ENCODE peak calls at places on chromosomes 5 and 9, in five cellular contexts. One of them, this sample, is unnamed.

GRCh38 chr5:169610606-169611005 is 26.5 kb upstream of the DOCK2 start:
- DNase-seq in stimulated activated CD4-positive, alpha-beta T cell treated with anti-CD3 and anti-CD28 coated beads, Interleukin-15, amount 100 ng/mL, for 24 hours: no peak
- DNase-seq in midbrain: no peak
- DNase-seq in kidney glomerular epithelial cell: no peak
- DNase-seq in fibroblast of the aortic adventitia: no peak
- DNase-seq in this sample: no peak

GRCh38 chr5:81650992-81651391 is 99.9 kb downstream of the SSBP2 start:
- DNase-seq in midbrain: no peak
- DNase-seq in kidney glomerular epithelial cell: no peak
- DNase-seq in fibroblast of the aortic adventitia: no peak
- DNase-seq in stimulated activated CD4-positive, alpha-beta T cell treated with anti-CD3 and anti-CD28 coated beads, Interleukin-15, amount 100 ng/mL, for 24 hours: no peak
- DNase-seq in this sample: no peak

GRCh38 chr9:113573959-113574352 is 110.4 kb downstream of the RGS3 start:
- DNase-seq in fibroblast of the aortic adventitia: no peak
- DNase-seq in stimulated activated CD4-positive, alpha-beta T cell treated with anti-CD3 and anti-CD28 coated beads, Interleukin-15, amount 100 ng/mL, for 24 hours: no peak
- DNase-seq in midbrain: no peak
- DNase-seq in kidney glomerular epithelial cell: no peak
- DNase-seq in this sample: no peak

GRCh38 chr5:14270212-14270702 is 127.1 kb downstream of the TRIO start:
- DNase-seq in stimulated activated CD4-positive, alpha-beta T cell treated with anti-CD3 and anti-CD28 coated beads, Interleukin-15, amount 100 ng/mL, for 24 hours: no peak
- DNase-seq in kidney glomerular epithelial cell: peak
- DNase-seq in midbrain: peak
- DNase-seq in fibroblast of the aortic adventitia: peak
- DNase-seq in this sample: no peak

GRCh38 chr9:88388886-88389617 is 808 bp downstream of the SPIN1 start:
- DNase-seq in fibroblast of the aortic adventitia: peak
- DNase-seq in midbrain: peak
- DNase-seq in stimulated activated CD4-positive, alpha-beta T cell treated with anti-CD3 and anti-CD28 coated beads, Interleukin-15, amount 100 ng/mL, for 24 hours: peak
- DNase-seq in kidney glomerular epithelial cell: peak
- DNase-seq in this sample: peak

GRCh38 chr5:157217289-157218024 is 36.8 kb downstream of the ITK start:
- DNase-seq in stimulated activated CD4-positive, alpha-beta T cell treated with anti-CD3 and anti-CD28 coated beads, Interleukin-15, amount 100 ng/mL, for 24 hours: peak
- DNase-seq in fibroblast of the aortic adventitia: no peak
- DNase-seq in kidney glomerular epithelial cell: no peak
- DNase-seq in midbrain: no peak
- DNase-seq in this sample: no peak

GRCh38 chr5:115432691-115433090 is 111.9 kb downstream of the FEM1C start:
- DNase-seq in midbrain: no peak
- DNase-seq in kidney glomerular epithelial cell: no peak
- DNase-seq in stimulated activated CD4-positive, alpha-beta T cell treated with anti-CD3 and anti-CD28 coated beads, Interleukin-15, amount 100 ng/mL, for 24 hours: no peak
- DNase-seq in fibroblast of the aortic adventitia: peak
- DNase-seq in this sample: no peak

GRCh38 chr5:4419276-4419675 is 720.9 kb upstream of the ADAMTS16 start:
- DNase-seq in fibroblast of the aortic adventitia: no peak
- DNase-seq in kidney glomerular epithelial cell: no peak
- DNase-seq in stimulated activated CD4-positive, alpha-beta T cell treated with anti-CD3 and anti-CD28 coated beads, Interleukin-15, amount 100 ng/mL, for 24 hours: no peak
- DNase-seq in midbrain: no peak
- DNase-seq in this sample: no peak

GRCh38 chr5:103450333-103451061 is 112.1 kb downstream of the NUDT12 start:
- DNase-seq in stimulated activated CD4-positive, alpha-beta T cell treated with anti-CD3 and anti-CD28 coated beads, Interleukin-15, amount 100 ng/mL, for 24 hours: no peak
- DNase-seq in midbrain: no peak
- DNase-seq in fibroblast of the aortic adventitia: peak
- DNase-seq in kidney glomerular epithelial cell: peak
- DNase-seq in this sample: no peak

GRCh38 chr5:124678478-124678877 is 68.0 kb downstream of the ZNF608 start:
- DNase-seq in stimulated activated CD4-positive, alpha-beta T cell treated with anti-CD3 and anti-CD28 coated beads, Interleukin-15, amount 100 ng/mL, for 24 hours: no peak
- DNase-seq in fibroblast of the aortic adventitia: no peak
- DNase-seq in midbrain: no peak
- DNase-seq in kidney glomerular epithelial cell: no peak
- DNase-seq in this sample: no peak

GRCh38 chr5:167363065-167363464 is 928.4 kb upstream of the WWC1 start:
- DNase-seq in kidney glomerular epithelial cell: no peak
- DNase-seq in fibroblast of the aortic adventitia: no peak
- DNase-seq in midbrain: no peak
- DNase-seq in stimulated activated CD4-positive, alpha-beta T cell treated with anti-CD3 and anti-CD28 coated beads, Interleukin-15, amount 100 ng/mL, for 24 hours: no peak
- DNase-seq in this sample: no peak

GRCh38 chr5:149621415-149622098 is 40.3 kb downstream of the ARHGEF37 start:
- DNase-seq in stimulated activated CD4-positive, alpha-beta T cell treated with anti-CD3 and anti-CD28 coated beads, Interleukin-15, amount 100 ng/mL, for 24 hours: no peak
- DNase-seq in kidney glomerular epithelial cell: no peak
- DNase-seq in midbrain: no peak
- DNase-seq in fibroblast of the aortic adventitia: no peak
- DNase-seq in this sample: no peak

GRCh38 chr5:140806834-140807775 is at the start of gene PCDHA4:
- DNase-seq in fibroblast of the aortic adventitia: peak
- DNase-seq in stimulated activated CD4-positive, alpha-beta T cell treated with anti-CD3 and anti-CD28 coated beads, Interleukin-15, amount 100 ng/mL, for 24 hours: peak
- DNase-seq in midbrain: peak
- DNase-seq in kidney glomerular epithelial cell: no peak
- DNase-seq in this sample: peak

GRCh38 chr9:113929634-113930092 is 53.6 kb downstream of the ZNF618 start:
- DNase-seq in kidney glomerular epithelial cell: peak
- DNase-seq in stimulated activated CD4-positive, alpha-beta T cell treated with anti-CD3 and anti-CD28 coated beads, Interleukin-15, amount 100 ng/mL, for 24 hours: no peak
- DNase-seq in midbrain: no peak
- DNase-seq in fibroblast of the aortic adventitia: peak
- DNase-seq in this sample: no peak

GRCh38 chr5:139669681-139670368 is 21.7 kb downstream of the CXXC5 start:
- DNase-seq in midbrain: no peak
- DNase-seq in fibroblast of the aortic adventitia: no peak
- DNase-seq in stimulated activated CD4-positive, alpha-beta T cell treated with anti-CD3 and anti-CD28 coated beads, Interleukin-15, amount 100 ng/mL, for 24 hours: peak
- DNase-seq in kidney glomerular epithelial cell: no peak
- DNase-seq in this sample: peak

GRCh38 chr9:18333157-18333556 is 140.8 kb upstream of the ADAMTSL1 start:
- DNase-seq in kidney glomerular epithelial cell: no peak
- DNase-seq in stimulated activated CD4-positive, alpha-beta T cell treated with anti-CD3 and anti-CD28 coated beads, Interleukin-15, amount 100 ng/mL, for 24 hours: no peak
- DNase-seq in midbrain: no peak
- DNase-seq in fibroblast of the aortic adventitia: peak
- DNase-seq in this sample: no peak

GRCh38 chr5:61277190-61277589 is 54.9 kb upstream of the ZSWIM6 start:
- DNase-seq in kidney glomerular epithelial cell: no peak
- DNase-seq in stimulated activated CD4-positive, alpha-beta T cell treated with anti-CD3 and anti-CD28 coated beads, Interleukin-15, amount 100 ng/mL, for 24 hours: peak
- DNase-seq in fibroblast of the aortic adventitia: peak
- DNase-seq in midbrain: peak
- DNase-seq in this sample: no peak

GRCh38 chr5:74107899-74108298 is 481.9 kb downstream of the ARHGEF28 start:
- DNase-seq in stimulated activated CD4-positive, alpha-beta T cell treated with anti-CD3 and anti-CD28 coated beads, Interleukin-15, amount 100 ng/mL, for 24 hours: no peak
- DNase-seq in fibroblast of the aortic adventitia: no peak
- DNase-seq in midbrain: no peak
- DNase-seq in kidney glomerular epithelial cell: no peak
- DNase-seq in this sample: no peak

GRCh38 chr9:28032178-28032532 is 458.9 kb upstream of the C9orf72 start:
- DNase-seq in kidney glomerular epithelial cell: no peak
- DNase-seq in midbrain: no peak
- DNase-seq in fibroblast of the aortic adventitia: no peak
- DNase-seq in stimulated activated CD4-positive, alpha-beta T cell treated with anti-CD3 and anti-CD28 coated beads, Interleukin-15, amount 100 ng/mL, for 24 hours: no peak
- DNase-seq in this sample: no peak

GRCh38 chr9:92501671-92502393 is 19.5 kb upstream of the ASPN start:
- DNase-seq in stimulated activated CD4-positive, alpha-beta T cell treated with anti-CD3 and anti-CD28 coated beads, Interleukin-15, amount 100 ng/mL, for 24 hours: peak
- DNase-seq in midbrain: no peak
- DNase-seq in fibroblast of the aortic adventitia: peak
- DNase-seq in kidney glomerular epithelial cell: no peak
- DNase-seq in this sample: no peak

GRCh38 chr9:92141144-92142129 is 26.2 kb upstream of the SPTLC1 start:
- DNase-seq in stimulated activated CD4-positive, alpha-beta T cell treated with anti-CD3 and anti-CD28 coated beads, Interleukin-15, amount 100 ng/mL, for 24 hours: peak
- DNase-seq in kidney glomerular epithelial cell: peak
- DNase-seq in midbrain: no peak
- DNase-seq in fibroblast of the aortic adventitia: peak
- DNase-seq in this sample: no peak

GRCh38 chr5:100551183-100551582 is 16.0 kb downstream of the FAM174A start:
- DNase-seq in stimulated activated CD4-positive, alpha-beta T cell treated with anti-CD3 and anti-CD28 coated beads, Interleukin-15, amount 100 ng/mL, for 24 hours: no peak
- DNase-seq in fibroblast of the aortic adventitia: no peak
- DNase-seq in midbrain: no peak
- DNase-seq in kidney glomerular epithelial cell: no peak
- DNase-seq in this sample: no peak

GRCh38 chr9:134707031-134707680 is 65.6 kb downstream of the COL5A1 start:
- DNase-seq in stimulated activated CD4-positive, alpha-beta T cell treated with anti-CD3 and anti-CD28 coated beads, Interleukin-15, amount 100 ng/mL, for 24 hours: no peak
- DNase-seq in midbrain: no peak
- DNase-seq in fibroblast of the aortic adventitia: peak
- DNase-seq in kidney glomerular epithelial cell: no peak
- DNase-seq in this sample: no peak

GRCh38 chr9:6759114-6759977 is 1.6 kb downstream of the KDM4C start:
- DNase-seq in kidney glomerular epithelial cell: peak
- DNase-seq in fibroblast of the aortic adventitia: peak
- DNase-seq in midbrain: no peak
- DNase-seq in stimulated activated CD4-positive, alpha-beta T cell treated with anti-CD3 and anti-CD28 coated beads, Interleukin-15, amount 100 ng/mL, for 24 hours: peak
- DNase-seq in this sample: no peak

GRCh38 chr9:3893519-3893918 is 367.7 kb upstream of the RFX3 start:
- DNase-seq in fibroblast of the aortic adventitia: no peak
- DNase-seq in kidney glomerular epithelial cell: peak
- DNase-seq in stimulated activated CD4-positive, alpha-beta T cell treated with anti-CD3 and anti-CD28 coated beads, Interleukin-15, amount 100 ng/mL, for 24 hours: no peak
- DNase-seq in midbrain: no peak
- DNase-seq in this sample: no peak

GRCh38 chr9:3459076-3459475 is 66.7 kb downstream of the RFX3 start:
- DNase-seq in stimulated activated CD4-positive, alpha-beta T cell treated with anti-CD3 and anti-CD28 coated beads, Interleukin-15, amount 100 ng/mL, for 24 hours: no peak
- DNase-seq in fibroblast of the aortic adventitia: no peak
- DNase-seq in kidney glomerular epithelial cell: no peak
- DNase-seq in midbrain: no peak
- DNase-seq in this sample: no peak

GRCh38 chr5:124790261-124790894 is 43.9 kb upstream of the ZNF608 start:
- DNase-seq in stimulated activated CD4-positive, alpha-beta T cell treated with anti-CD3 and anti-CD28 coated beads, Interleukin-15, amount 100 ng/mL, for 24 hours: no peak
- DNase-seq in kidney glomerular epithelial cell: peak
- DNase-seq in fibroblast of the aortic adventitia: peak
- DNase-seq in midbrain: no peak
- DNase-seq in this sample: no peak